ENCODE peak calls at places on chromosomes 5 and 9, in ten cellular contexts. One of them, this sample, is unnamed.

GRCh38 chr5:180142824-180143610 is 66.0 kb downstream of the RASGEF1C start:
- DNase-seq in central memory CD4-positive, alpha-beta T cell: no peak
- DNase-seq in KBM-7: no peak
- DNase-seq in iPS-NIHi11: no peak
- DNase-seq in AG08395: no peak
- DNase-seq in stimulated activated CD8-positive, alpha-beta memory T cell treated with anti-CD3 and anti-CD28 coated beads, Interleukin-4, amount 100 ng/mL, for 24 hours: no peak
- DNase-seq in NCI-H510A treated with DMSO at 0.1 percent for 48 hours: no peak
- DNase-seq in activated T-cell treated with anti-CD3 and anti-CD28 coated beads for 4 hours: no peak
- DNase-seq in NCI-H1417: no peak
- DNase-seq in amniotic epithelial cell: no peak
- DNase-seq in this sample: no peak

GRCh38 chr9:120846251-120846869 is 3.6 kb upstream of the PSMD5 start:
- DNase-seq in NCI-H1417: no peak
- DNase-seq in NCI-H510A treated with DMSO at 0.1 percent for 48 hours: no peak
- DNase-seq in activated T-cell treated with anti-CD3 and anti-CD28 coated beads for 4 hours: no peak
- DNase-seq in amniotic epithelial cell: no peak
- DNase-seq in central memory CD4-positive, alpha-beta T cell: peak; percentile 80
- DNase-seq in KBM-7: no peak
- DNase-seq in AG08395: no peak
- DNase-seq in stimulated activated CD8-positive, alpha-beta memory T cell treated with anti-CD3 and anti-CD28 coated beads, Interleukin-4, amount 100 ng/mL, for 24 hours: no peak
- DNase-seq in iPS-NIHi11: no peak
- DNase-seq in this sample: no peak

GRCh38 chr9:107872457-107873192 is 383.1 kb upstream of the KLF4 start:
- DNase-seq in amniotic epithelial cell: no peak
- DNase-seq in activated T-cell treated with anti-CD3 and anti-CD28 coated beads for 4 hours: no peak
- DNase-seq in NCI-H510A treated with DMSO at 0.1 percent for 48 hours: no peak
- DNase-seq in KBM-7: no peak
- DNase-seq in NCI-H1417: no peak
- DNase-seq in central memory CD4-positive, alpha-beta T cell: no peak
- DNase-seq in stimulated activated CD8-positive, alpha-beta memory T cell treated with anti-CD3 and anti-CD28 coated beads, Interleukin-4, amount 100 ng/mL, for 24 hours: no peak
- DNase-seq in AG08395: no peak
- DNase-seq in iPS-NIHi11: peak; percentile 55
- DNase-seq in this sample: no peak

GRCh38 chr5:53359906-53360305 is 120.5 kb upstream of the FST start:
- DNase-seq in iPS-NIHi11: no peak
- DNase-seq in activated T-cell treated with anti-CD3 and anti-CD28 coated beads for 4 hours: no peak
- DNase-seq in central memory CD4-positive, alpha-beta T cell: no peak
- DNase-seq in AG08395: no peak
- DNase-seq in amniotic epithelial cell: no peak
- DNase-seq in NCI-H510A treated with DMSO at 0.1 percent for 48 hours: no peak
- DNase-seq in KBM-7: no peak
- DNase-seq in NCI-H1417: no peak
- DNase-seq in stimulated activated CD8-positive, alpha-beta memory T cell treated with anti-CD3 and anti-CD28 coated beads, Interleukin-4, amount 100 ng/mL, for 24 hours: no peak
- DNase-seq in this sample: peak; percentile 15

GRCh38 chr9:126384926-126385325 is 58.3 kb downstream of the MVB12B start:
- DNase-seq in central memory CD4-positive, alpha-beta T cell: no peak
- DNase-seq in activated T-cell treated with anti-CD3 and anti-CD28 coated beads for 4 hours: no peak
- DNase-seq in amniotic epithelial cell: no peak
- DNase-seq in NCI-H510A treated with DMSO at 0.1 percent for 48 hours: no peak
- DNase-seq in KBM-7: no peak
- DNase-seq in AG08395: no peak
- DNase-seq in iPS-NIHi11: no peak
- DNase-seq in stimulated activated CD8-positive, alpha-beta memory T cell treated with anti-CD3 and anti-CD28 coated beads, Interleukin-4, amount 100 ng/mL, for 24 hours: no peak
- DNase-seq in NCI-H1417: no peak
- DNase-seq in this sample: no peak

GRCh38 chr9:71647094-71647591 is 121.2 kb downstream of the CEMIP2 start:
- DNase-seq in central memory CD4-positive, alpha-beta T cell: no peak
- DNase-seq in activated T-cell treated with anti-CD3 and anti-CD28 coated beads for 4 hours: no peak
- DNase-seq in iPS-NIHi11: peak; percentile 20
- DNase-seq in stimulated activated CD8-positive, alpha-beta memory T cell treated with anti-CD3 and anti-CD28 coated beads, Interleukin-4, amount 100 ng/mL, for 24 hours: peak; percentile 1
- DNase-seq in NCI-H1417: no peak
- DNase-seq in amniotic epithelial cell: peak; percentile 88
- DNase-seq in AG08395: peak; percentile 57
- DNase-seq in NCI-H510A treated with DMSO at 0.1 percent for 48 hours: no peak
- DNase-seq in KBM-7: peak; percentile 91
- DNase-seq in this sample: peak; percentile 70

GRCh38 chr5:43041131-43041668 is 1.1 kb upstream of the ANXA2R start:
- DNase-seq in stimulated activated CD8-positive, alpha-beta memory T cell treated with anti-CD3 and anti-CD28 coated beads, Interleukin-4, amount 100 ng/mL, for 24 hours: no peak
- DNase-seq in NCI-H510A treated with DMSO at 0.1 percent for 48 hours: no peak
- DNase-seq in AG08395: peak; percentile 19
- DNase-seq in amniotic epithelial cell: peak; percentile 88
- DNase-seq in NCI-H1417: peak; percentile 78
- DNase-seq in central memory CD4-positive, alpha-beta T cell: peak; percentile 60
- DNase-seq in iPS-NIHi11: no peak
- DNase-seq in activated T-cell treated with anti-CD3 and anti-CD28 coated beads for 4 hours: peak; percentile 36
- DNase-seq in KBM-7: no peak
- DNase-seq in this sample: no peak

GRCh38 chr9:38680827-38681226 is 39.1 kb downstream of the FAM240B start:
- DNase-seq in central memory CD4-positive, alpha-beta T cell: no peak
- DNase-seq in NCI-H510A treated with DMSO at 0.1 percent for 48 hours: no peak
- DNase-seq in AG08395: no peak
- DNase-seq in KBM-7: no peak
- DNase-seq in stimulated activated CD8-positive, alpha-beta memory T cell treated with anti-CD3 and anti-CD28 coated beads, Interleukin-4, amount 100 ng/mL, for 24 hours: no peak
- DNase-seq in amniotic epithelial cell: no peak
- DNase-seq in activated T-cell treated with anti-CD3 and anti-CD28 coated beads for 4 hours: no peak
- DNase-seq in NCI-H1417: no peak
- DNase-seq in iPS-NIHi11: no peak
- DNase-seq in this sample: no peak

GRCh38 chr9:79707589-79707988 is 135.8 kb downstream of the TLE4 start:
- DNase-seq in amniotic epithelial cell: no peak
- DNase-seq in central memory CD4-positive, alpha-beta T cell: no peak
- DNase-seq in iPS-NIHi11: no peak
- DNase-seq in activated T-cell treated with anti-CD3 and anti-CD28 coated beads for 4 hours: no peak
- DNase-seq in AG08395: no peak
- DNase-seq in stimulated activated CD8-positive, alpha-beta memory T cell treated with anti-CD3 and anti-CD28 coated beads, Interleukin-4, amount 100 ng/mL, for 24 hours: no peak
- DNase-seq in KBM-7: no peak
- DNase-seq in NCI-H1417: no peak
- DNase-seq in NCI-H510A treated with DMSO at 0.1 percent for 48 hours: no peak
- DNase-seq in this sample: no peak

GRCh38 chr9:33404782-33405362 is 2.5 kb upstream of the AQP7 start:
- DNase-seq in NCI-H1417: no peak
- DNase-seq in central memory CD4-positive, alpha-beta T cell: no peak
- DNase-seq in activated T-cell treated with anti-CD3 and anti-CD28 coated beads for 4 hours: no peak
- DNase-seq in stimulated activated CD8-positive, alpha-beta memory T cell treated with anti-CD3 and anti-CD28 coated beads, Interleukin-4, amount 100 ng/mL, for 24 hours: no peak
- DNase-seq in KBM-7: no peak
- DNase-seq in amniotic epithelial cell: peak; percentile 37
- DNase-seq in iPS-NIHi11: no peak
- DNase-seq in AG08395: no peak
- DNase-seq in NCI-H510A treated with DMSO at 0.1 percent for 48 hours: no peak
- DNase-seq in this sample: no peak

GRCh38 chr9:126123927-126124326 is 202.7 kb upstream of the MVB12B start:
- DNase-seq in activated T-cell treated with anti-CD3 and anti-CD28 coated beads for 4 hours: no peak
- DNase-seq in iPS-NIHi11: no peak
- DNase-seq in central memory CD4-positive, alpha-beta T cell: no peak
- DNase-seq in NCI-H510A treated with DMSO at 0.1 percent for 48 hours: no peak
- DNase-seq in amniotic epithelial cell: no peak
- DNase-seq in AG08395: no peak
- DNase-seq in NCI-H1417: no peak
- DNase-seq in stimulated activated CD8-positive, alpha-beta memory T cell treated with anti-CD3 and anti-CD28 coated beads, Interleukin-4, amount 100 ng/mL, for 24 hours: no peak
- DNase-seq in KBM-7: no peak
- DNase-seq in this sample: peak; percentile 2

GRCh38 chr9:1959347-1959746 is 55.8 kb upstream of the SMARCA2 start:
- DNase-seq in NCI-H1417: no peak
- DNase-seq in NCI-H510A treated with DMSO at 0.1 percent for 48 hours: no peak
- DNase-seq in KBM-7: no peak
- DNase-seq in central memory CD4-positive, alpha-beta T cell: no peak
- DNase-seq in activated T-cell treated with anti-CD3 and anti-CD28 coated beads for 4 hours: no peak
- DNase-seq in stimulated activated CD8-positive, alpha-beta memory T cell treated with anti-CD3 and anti-CD28 coated beads, Interleukin-4, amount 100 ng/mL, for 24 hours: no peak
- DNase-seq in iPS-NIHi11: peak; percentile 23
- DNase-seq in AG08395: no peak
- DNase-seq in amniotic epithelial cell: no peak
- DNase-seq in this sample: no peak

GRCh38 chr9:80836013-80836412 is 853.3 kb downstream of the TLE1 start:
- DNase-seq in NCI-H1417: no peak
- DNase-seq in central memory CD4-positive, alpha-beta T cell: no peak
- DNase-seq in stimulated activated CD8-positive, alpha-beta memory T cell treated with anti-CD3 and anti-CD28 coated beads, Interleukin-4, amount 100 ng/mL, for 24 hours: no peak
- DNase-seq in amniotic epithelial cell: no peak
- DNase-seq in NCI-H510A treated with DMSO at 0.1 percent for 48 hours: no peak
- DNase-seq in activated T-cell treated with anti-CD3 and anti-CD28 coated beads for 4 hours: no peak
- DNase-seq in iPS-NIHi11: no peak
- DNase-seq in AG08395: no peak
- DNase-seq in KBM-7: no peak
- DNase-seq in this sample: no peak

GRCh38 chr9:129720865-129721545 is 31.8 kb downstream of the PTGES start:
- DNase-seq in activated T-cell treated with anti-CD3 and anti-CD28 coated beads for 4 hours: no peak
- DNase-seq in central memory CD4-positive, alpha-beta T cell: no peak
- DNase-seq in stimulated activated CD8-positive, alpha-beta memory T cell treated with anti-CD3 and anti-CD28 coated beads, Interleukin-4, amount 100 ng/mL, for 24 hours: no peak
- DNase-seq in KBM-7: no peak
- DNase-seq in iPS-NIHi11: no peak
- DNase-seq in NCI-H510A treated with DMSO at 0.1 percent for 48 hours: no peak
- DNase-seq in AG08395: no peak
- DNase-seq in amniotic epithelial cell: no peak
- DNase-seq in NCI-H1417: no peak
- DNase-seq in this sample: no peak

GRCh38 chr9:89766981-89767380 is 162.2 kb downstream of the GADD45G start:
- DNase-seq in NCI-H1417: no peak
- DNase-seq in NCI-H510A treated with DMSO at 0.1 percent for 48 hours: no peak
- DNase-seq in KBM-7: no peak
- DNase-seq in central memory CD4-positive, alpha-beta T cell: no peak
- DNase-seq in stimulated activated CD8-positive, alpha-beta memory T cell treated with anti-CD3 and anti-CD28 coated beads, Interleukin-4, amount 100 ng/mL, for 24 hours: no peak
- DNase-seq in iPS-NIHi11: no peak
- DNase-seq in amniotic epithelial cell: no peak
- DNase-seq in AG08395: no peak
- DNase-seq in activated T-cell treated with anti-CD3 and anti-CD28 coated beads for 4 hours: no peak
- DNase-seq in this sample: no peak

GRCh38 chr9:72151099-72151498 is 1.9 kb downstream of the GDA start:
- DNase-seq in activated T-cell treated with anti-CD3 and anti-CD28 coated beads for 4 hours: no peak
- DNase-seq in NCI-H510A treated with DMSO at 0.1 percent for 48 hours: no peak
- DNase-seq in AG08395: no peak
- DNase-seq in amniotic epithelial cell: no peak
- DNase-seq in iPS-NIHi11: no peak
- DNase-seq in KBM-7: no peak
- DNase-seq in stimulated activated CD8-positive, alpha-beta memory T cell treated with anti-CD3 and anti-CD28 coated beads, Interleukin-4, amount 100 ng/mL, for 24 hours: no peak
- DNase-seq in NCI-H1417: no peak
- DNase-seq in central memory CD4-positive, alpha-beta T cell: no peak
- DNase-seq in this sample: no peak